ENCODE peak calls at places on chromosomes 12 and 14, in ten cellular contexts. K, E, F, Z, B, R, T, S, M and X are unnamed samples.

GRCh38 chr12:114371250-114371649 is 34.7 kb downstream of the TBX5 start:
- DNase-seq in K (no peak), E (no peak), F (no peak), Z (no peak), B (no peak), R (no peak), T (no peak), S (no peak), M (no peak), X (no peak)

GRCh38 chr12:16531623-16532022 is 74.3 kb downstream of the LMO3 start:
- DNase-seq in K (peak; percentile 18), E (no peak), F (no peak), Z (no peak), B (no peak), R (no peak), T (no peak), S (no peak), M (peak; percentile 64), X (no peak)

GRCh38 chr14:79530555-79530954 is 680.7 kb downstream of the DIO2 start:
- DNase-seq in K (no peak), E (no peak), F (no peak), Z (no peak), B (no peak), R (no peak), T (no peak), S (no peak), M (no peak), X (no peak)

GRCh38 chr14:33408291-33408690 is 469.6 kb downstream of the NPAS3 start:
- DNase-seq in K (no peak), E (no peak), F (no peak), Z (no peak), B (no peak), R (no peak), T (no peak), S (no peak), M (no peak), X (no peak)

GRCh38 chr14:23145794-23146422 is 26.9 kb upstream of the CEBPE start:
- DNase-seq in K (no peak), E (no peak), F (no peak), Z (no peak), B (no peak), R (no peak), T (peak; percentile 64), S (no peak), M (no peak), X (no peak)

GRCh38 chr14:61565836-61566536 is 129.3 kb upstream of the HIF1A start:
- DNase-seq in K (no peak), E (no peak), F (no peak), Z (no peak), B (no peak), R (no peak), T (peak; percentile 84), S (peak; percentile 94), M (no peak), X (no peak)

GRCh38 chr14:87411370-87411769 is 581.6 kb downstream of the GALC start:
- DNase-seq in K (no peak), E (no peak), F (no peak), Z (no peak), B (no peak), R (no peak), T (no peak), S (no peak), M (no peak), X (no peak)

GRCh38 chr14:23438130-23438893 is 2.9 kb upstream of the MYH7 start:
- DNase-seq in K (no peak), E (peak; percentile 82), F (no peak), Z (no peak), B (no peak), R (no peak), T (no peak), S (no peak), M (no peak), X (no peak)

GRCh38 chr14:24042733-24043132 is 9.1 kb upstream of the CARMIL3 start:
- DNase-seq in K (peak; percentile 29), E (no peak), F (no peak), Z (no peak), B (no peak), R (no peak), T (no peak), S (peak; percentile 9), M (peak; percentile 56), X (no peak)

GRCh38 chr12:47184813-47185212 is 105.1 kb upstream of the AMIGO2 start:
- DNase-seq in K (no peak), E (no peak), F (no peak), Z (no peak), B (no peak), R (no peak), T (no peak), S (no peak), M (no peak), X (no peak)

GRCh38 chr12:84891106-84891838 is 21.3 kb downstream of the SLC6A15 start:
- DNase-seq in K (no peak), E (no peak), F (no peak), Z (no peak), B (no peak), R (peak; percentile 47), T (no peak), S (peak; percentile 21), M (no peak), X (no peak)

GRCh38 chr14:57479197-57479596 is 14.5 kb downstream of the CCDC198 start:
- DNase-seq in K (no peak), E (no peak), F (no peak), Z (no peak), B (no peak), R (no peak), T (no peak), S (no peak), M (no peak), X (no peak)

GRCh38 chr12:23887055-23887835 is 62.2 kb downstream of the SOX5 start:
- DNase-seq in K (no peak), E (no peak), F (peak; percentile 90), Z (no peak), B (no peak), R (no peak), T (no peak), S (peak; percentile 26), M (no peak), X (no peak)

GRCh38 chr12:20549115-20549719 is 145.9 kb upstream of the SLCO1C1 start:
- DNase-seq in K (peak; percentile 6), E (peak; percentile 18), F (peak; percentile 62), Z (no peak), B (no peak), R (no peak), T (peak; percentile 68), S (peak; percentile 68), M (no peak), X (no peak)

GRCh38 chr14:65334765-65335411 is 77.6 kb upstream of the FUT8 start:
- DNase-seq in K (peak; percentile 47), E (no peak), F (no peak), Z (no peak), B (no peak), R (no peak), T (peak; percentile 48), S (no peak), M (no peak), X (no peak)

GRCh38 chr12:92078167-92079053 is 67.2 kb downstream of the BTG1 start:
- DNase-seq in K (no peak), E (no peak), F (peak; percentile 59), Z (no peak), B (no peak), R (peak; percentile 83), T (peak; percentile 99), S (peak; percentile 100), M (no peak), X (no peak)

GRCh38 chr12:122422769-122423257 is 344 bp upstream of the CLIP1 start:
- DNase-seq in K (peak; percentile 44), E (no peak), F (peak; percentile 59), Z (no peak), B (no peak), R (no peak), T (peak; percentile 76), S (peak; percentile 71), M (no peak), X (no peak)

GRCh38 chr12:69467400-69467799 is 2.8 kb upstream of the FRS2 start:
- DNase-seq in K (no peak), E (no peak), F (no peak), Z (no peak), B (no peak), R (no peak), T (no peak), S (peak; percentile 73), M (no peak), X (no peak)

GRCh38 chr14:68928770-68929550 is 50.1 kb downstream of the ACTN1 start:
- DNase-seq in K (no peak), E (no peak), F (no peak), Z (no peak), B (no peak), R (no peak), T (no peak), S (no peak), M (no peak), X (no peak)

GRCh38 chr12:90938451-90938850 is 16.5 kb downstream of the CCER1 start:
- DNase-seq in K (no peak), E (no peak), F (no peak), Z (no peak), B (no peak), R (peak; percentile 49), T (peak; percentile 61), S (peak; percentile 26), M (no peak), X (no peak)

GRCh38 chr12:131865196-131865875 is 29.1 kb upstream of the ULK1 start:
- DNase-seq in K (no peak), E (no peak), F (no peak), Z (no peak), B (no peak), R (no peak), T (no peak), S (no peak), M (no peak), X (no peak)

GRCh38 chr12:77133566-77133965 is 68.2 kb upstream of the E2F7 start:
- DNase-seq in K (no peak), E (peak; percentile 27), F (peak; percentile 64), Z (no peak), B (no peak), R (no peak), T (peak; percentile 79), S (peak; percentile 67), M (no peak), X (no peak)

GRCh38 chr12:109927622-109928021 is 27.5 kb downstream of the TCHP start:
- DNase-seq in K (peak; percentile 9), E (no peak), F (peak; percentile 11), Z (no peak), B (peak; percentile 20), R (no peak), T (peak; percentile 62), S (peak; percentile 51), M (no peak), X (peak; percentile 38)

GRCh38 chr12:120851939-120852338 is 52.2 kb downstream of the SPPL3 start:
- DNase-seq in K (no peak), E (no peak), F (no peak), Z (no peak), B (no peak), R (no peak), T (no peak), S (no peak), M (no peak), X (no peak)

GRCh38 chr12:93783827-93784226 is 106.7 kb downstream of the CRADD start:
- DNase-seq in K (no peak), E (no peak), F (no peak), Z (no peak), B (peak; percentile 7), R (no peak), T (no peak), S (no peak), M (no peak), X (no peak)

GRCh38 chr12:13947237-13947945 is 34.0 kb downstream of the GRIN2B start:
- DNase-seq in K (no peak), E (no peak), F (no peak), Z (no peak), B (no peak), R (no peak), T (no peak), S (no peak), M (no peak), X (no peak)

GRCh38 chr12:31119531-31120211 is 46.0 kb downstream of the DDX11 start:
- DNase-seq in K (peak; percentile 40), E (no peak), F (no peak), Z (no peak), B (no peak), R (no peak), T (no peak), S (no peak), M (no peak), X (peak; percentile 30)

GRCh38 chr14:22225526-22226133 is 363.4 kb downstream of the DAD1 start:
- DNase-seq in K (no peak), E (no peak), F (no peak), Z (no peak), B (no peak), R (no peak), T (no peak), S (peak; percentile 45), M (no peak), X (no peak)